ENCODE peak calls at places on chromosomes 13 and 19, in seven cellular contexts. One of them, this sample, is unnamed.

GRCh38 chr19:12555456-12555930 is 4.2 kb upstream of the ZNF564 start:
- DNase-seq in IMR-90: no peak
- DNase-seq in esophagus squamous epithelium: no peak
- DNase-seq in heart left ventricle: no peak
- DNase-seq in adrenal gland: no peak
- DNase-seq in tibial nerve: no peak
- DNase-seq in upper lobe of left lung: no peak
- DNase-seq in this sample: peak

GRCh38 chr19:33159149-33159548 is 27.2 kb downstream of the WDR88 start:
- DNase-seq in IMR-90: no peak
- DNase-seq in upper lobe of left lung: no peak
- DNase-seq in esophagus squamous epithelium: no peak
- DNase-seq in tibial nerve: no peak
- DNase-seq in heart left ventricle: no peak
- DNase-seq in adrenal gland: no peak
- DNase-seq in this sample: no peak

GRCh38 chr13:108609353-108609752 is 20.1 kb upstream of the MYO16 start:
- DNase-seq in IMR-90: peak
- DNase-seq in adrenal gland: no peak
- DNase-seq in esophagus squamous epithelium: no peak
- DNase-seq in tibial nerve: no peak
- DNase-seq in heart left ventricle: no peak
- DNase-seq in upper lobe of left lung: no peak
- DNase-seq in this sample: no peak

GRCh38 chr19:38386968-38387549 is 775 bp downstream of the GGN start:
- DNase-seq in heart left ventricle: peak
- DNase-seq in tibial nerve: no peak
- DNase-seq in IMR-90: no peak
- DNase-seq in adrenal gland: no peak
- DNase-seq in upper lobe of left lung: no peak
- DNase-seq in esophagus squamous epithelium: no peak
- DNase-seq in this sample: no peak

GRCh38 chr13:80235559-80236296 is 105.2 kb downstream of the SPRY2 start:
- DNase-seq in upper lobe of left lung: no peak
- DNase-seq in esophagus squamous epithelium: no peak
- DNase-seq in IMR-90: no peak
- DNase-seq in adrenal gland: no peak
- DNase-seq in heart left ventricle: no peak
- DNase-seq in tibial nerve: no peak
- DNase-seq in this sample: peak

GRCh38 chr19:13839938-13840750 is 36.8 kb upstream of the NANOS3 start:
- DNase-seq in esophagus squamous epithelium: no peak
- DNase-seq in upper lobe of left lung: peak
- DNase-seq in IMR-90: peak
- DNase-seq in heart left ventricle: peak
- DNase-seq in tibial nerve: no peak
- DNase-seq in adrenal gland: peak
- DNase-seq in this sample: peak

GRCh38 chr13:106163426-106163825 is 372.0 kb downstream of the EFNB2 start:
- DNase-seq in tibial nerve: no peak
- DNase-seq in upper lobe of left lung: no peak
- DNase-seq in esophagus squamous epithelium: no peak
- DNase-seq in IMR-90: no peak
- DNase-seq in adrenal gland: no peak
- DNase-seq in heart left ventricle: no peak
- DNase-seq in this sample: no peak

GRCh38 chr13:99765869-99766268 is 205.7 kb downstream of the ZIC5 start:
- DNase-seq in tibial nerve: no peak
- DNase-seq in esophagus squamous epithelium: no peak
- DNase-seq in heart left ventricle: no peak
- DNase-seq in upper lobe of left lung: no peak
- DNase-seq in IMR-90: no peak
- DNase-seq in adrenal gland: no peak
- DNase-seq in this sample: no peak

GRCh38 chr13:113787694-113788093 is 28.7 kb downstream of the TMEM255B start:
- DNase-seq in heart left ventricle: no peak
- DNase-seq in IMR-90: no peak
- DNase-seq in tibial nerve: no peak
- DNase-seq in adrenal gland: no peak
- DNase-seq in esophagus squamous epithelium: no peak
- DNase-seq in upper lobe of left lung: no peak
- DNase-seq in this sample: no peak

GRCh38 chr19:4774136-4774535 is 17.4 kb upstream of the FEM1A start:
- DNase-seq in adrenal gland: no peak
- DNase-seq in upper lobe of left lung: no peak
- DNase-seq in IMR-90: no peak
- DNase-seq in heart left ventricle: no peak
- DNase-seq in esophagus squamous epithelium: no peak
- DNase-seq in tibial nerve: no peak
- DNase-seq in this sample: no peak

GRCh38 chr13:83184819-83185218 is 697.5 kb downstream of the SLITRK1 start:
- DNase-seq in IMR-90: peak
- DNase-seq in adrenal gland: no peak
- DNase-seq in upper lobe of left lung: no peak
- DNase-seq in tibial nerve: no peak
- DNase-seq in heart left ventricle: no peak
- DNase-seq in esophagus squamous epithelium: no peak
- DNase-seq in this sample: no peak

GRCh38 chr19:36198116-36198515 is 16.3 kb downstream of the ZNF565 start:
- DNase-seq in esophagus squamous epithelium: no peak
- DNase-seq in tibial nerve: no peak
- DNase-seq in adrenal gland: no peak
- DNase-seq in heart left ventricle: no peak
- DNase-seq in IMR-90: no peak
- DNase-seq in upper lobe of left lung: no peak
- DNase-seq in this sample: no peak

GRCh38 chr19:6772866-6773322 is 386 bp downstream of the VAV1 start:
- DNase-seq in esophagus squamous epithelium: no peak
- DNase-seq in tibial nerve: no peak
- DNase-seq in upper lobe of left lung: no peak
- DNase-seq in adrenal gland: no peak
- DNase-seq in IMR-90: no peak
- DNase-seq in heart left ventricle: no peak
- DNase-seq in this sample: no peak

GRCh38 chr19:6776999-6777398 is 4.5 kb downstream of the VAV1 start:
- DNase-seq in heart left ventricle: no peak
- DNase-seq in upper lobe of left lung: no peak
- DNase-seq in tibial nerve: no peak
- DNase-seq in IMR-90: no peak
- DNase-seq in esophagus squamous epithelium: no peak
- DNase-seq in adrenal gland: no peak
- DNase-seq in this sample: no peak

GRCh38 chr19:6774821-6775707 is 2.6 kb downstream of the VAV1 start:
- DNase-seq in heart left ventricle: no peak
- DNase-seq in adrenal gland: peak
- DNase-seq in upper lobe of left lung: no peak
- DNase-seq in IMR-90: no peak
- DNase-seq in esophagus squamous epithelium: no peak
- DNase-seq in tibial nerve: no peak
- DNase-seq in this sample: no peak

GRCh38 chr19:6772028-6772865 is at the start of gene VAV1:
- DNase-seq in adrenal gland: peak
- DNase-seq in tibial nerve: no peak
- DNase-seq in IMR-90: no peak
- DNase-seq in esophagus squamous epithelium: peak
- DNase-seq in upper lobe of left lung: peak
- DNase-seq in heart left ventricle: peak
- DNase-seq in this sample: peak

DNA sequence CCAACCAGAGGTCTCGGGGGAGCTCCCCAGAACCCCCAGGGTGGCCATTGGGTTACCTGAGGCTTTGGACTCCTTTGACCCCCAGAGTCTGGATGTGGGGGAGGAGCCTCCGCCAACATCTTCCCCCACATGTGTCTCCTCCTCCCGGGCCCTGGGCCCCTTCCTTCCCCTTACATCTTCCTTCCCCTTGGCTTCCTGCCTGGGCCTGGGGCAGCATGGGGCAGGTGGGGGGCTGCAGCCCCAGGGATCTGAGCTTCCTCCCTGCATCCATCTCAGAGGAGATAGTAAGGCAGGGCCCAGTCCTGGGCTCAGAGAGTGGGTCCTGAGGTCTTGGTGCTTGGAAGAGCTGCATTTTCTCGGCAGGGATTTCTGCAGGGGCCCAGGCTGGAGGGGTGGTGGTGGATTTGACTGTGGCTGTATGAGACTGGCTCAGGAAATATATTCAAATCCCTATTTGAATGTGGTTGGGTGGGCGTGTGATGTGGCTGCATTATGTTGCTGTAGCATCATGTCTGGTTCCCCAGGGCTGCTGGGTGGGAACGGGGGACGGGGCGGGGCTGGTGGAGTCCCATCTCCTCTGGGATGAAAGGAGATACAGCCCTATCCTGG is 919 bp downstream of the VAV1 start:
- DNase-seq in heart left ventricle: peak
- DNase-seq in esophagus squamous epithelium: no peak
- DNase-seq in upper lobe of left lung: peak
- DNase-seq in IMR-90: no peak
- DNase-seq in tibial nerve: no peak
- DNase-seq in adrenal gland: peak
- DNase-seq in this sample: no peak
- TF ChIP-seq POLR2A in heart left ventricle: no peak
- TF ChIP-seq POLR2A in esophagus squamous epithelium: no peak
- TF ChIP-seq POLR2A in upper lobe of left lung: no peak
- TF ChIP-seq POLR2A in IMR-90: no peak
- TF ChIP-seq POLR2A in tibial nerve: no peak
- TF ChIP-seq POLR2A in adrenal gland: no peak
- TF ChIP-seq POLR2A in this sample: no peak

GRCh38 chr19:35042056-35042730 is 672 bp downstream of the HPN start:
- DNase-seq in IMR-90: no peak
- DNase-seq in tibial nerve: no peak
- DNase-seq in adrenal gland: no peak
- DNase-seq in heart left ventricle: no peak
- DNase-seq in upper lobe of left lung: peak
- DNase-seq in esophagus squamous epithelium: no peak
- DNase-seq in this sample: no peak

GRCh38 chr19:35040474-35040825 is 1.1 kb upstream of the HPN start:
- DNase-seq in upper lobe of left lung: no peak
- DNase-seq in heart left ventricle: no peak
- DNase-seq in tibial nerve: no peak
- DNase-seq in adrenal gland: no peak
- DNase-seq in esophagus squamous epithelium: no peak
- DNase-seq in IMR-90: no peak
- DNase-seq in this sample: no peak

GRCh38 chr19:35039881-35040456 is 1.6 kb upstream of the HPN start:
- DNase-seq in adrenal gland: no peak
- DNase-seq in heart left ventricle: no peak
- DNase-seq in esophagus squamous epithelium: no peak
- DNase-seq in upper lobe of left lung: peak
- DNase-seq in tibial nerve: no peak
- DNase-seq in IMR-90: no peak
- DNase-seq in this sample: no peak

GRCh38 chr19:35041548-35042055 is at the start of gene HPN:
- DNase-seq in tibial nerve: no peak
- DNase-seq in IMR-90: no peak
- DNase-seq in heart left ventricle: no peak
- DNase-seq in esophagus squamous epithelium: no peak
- DNase-seq in adrenal gland: no peak
- DNase-seq in upper lobe of left lung: peak
- DNase-seq in this sample: peak

DNA sequence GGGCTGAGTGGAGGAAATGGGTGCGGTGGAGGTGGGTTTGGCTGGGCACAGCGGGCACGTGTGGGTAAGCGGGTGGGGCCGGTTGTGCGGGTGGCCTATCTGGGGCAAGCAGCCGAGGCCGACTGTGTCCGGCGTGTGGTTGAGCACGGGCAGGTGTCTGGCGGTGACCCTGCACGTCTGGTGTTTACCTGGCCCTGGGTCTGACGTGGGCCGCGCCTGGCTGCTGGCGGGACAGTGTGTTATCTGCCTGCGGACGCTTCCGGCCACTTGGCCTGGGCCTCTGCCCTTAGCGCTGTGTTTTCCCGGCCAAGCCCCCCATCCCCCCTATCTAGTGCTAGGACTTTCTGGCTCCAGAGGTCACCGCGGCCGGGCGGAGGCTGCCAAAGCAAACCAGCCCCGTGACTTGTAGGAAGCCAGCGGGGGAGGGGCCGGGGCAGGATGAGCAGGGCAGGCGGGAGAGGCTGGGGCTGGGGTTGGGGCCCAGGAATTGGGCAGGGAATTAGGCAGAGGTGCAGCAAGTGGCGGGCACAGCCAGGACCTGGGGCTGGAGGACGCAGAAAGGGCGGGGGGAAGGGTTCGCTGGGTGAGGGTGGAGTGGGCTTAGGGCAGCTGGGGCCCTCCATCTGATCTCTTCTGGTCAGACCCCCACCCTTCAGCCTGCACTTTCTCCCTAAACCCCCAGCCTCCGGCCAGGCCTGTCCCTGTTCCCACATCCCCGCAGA is 534 bp upstream of the HPN start:
- DNase-seq in heart left ventricle: peak
- DNase-seq in adrenal gland: peak
- DNase-seq in esophagus squamous epithelium: peak
- DNase-seq in upper lobe of left lung: peak
- DNase-seq in IMR-90: no peak
- DNase-seq in tibial nerve: peak
- DNase-seq in this sample: peak
- H3K27ac ChIP-seq in heart left ventricle: peak
- H3K27ac ChIP-seq in adrenal gland: peak
- H3K27ac ChIP-seq in esophagus squamous epithelium: peak
- H3K27ac ChIP-seq in upper lobe of left lung: peak
- H3K27ac ChIP-seq in IMR-90: no peak
- H3K27ac ChIP-seq in tibial nerve: peak
- H3K27ac ChIP-seq in this sample: peak

GRCh38 chr19:18137242-18137641 is 15.7 kb upstream of the PIK3R2 start:
- DNase-seq in tibial nerve: no peak
- DNase-seq in IMR-90: no peak
- DNase-seq in adrenal gland: no peak
- DNase-seq in esophagus squamous epithelium: no peak
- DNase-seq in heart left ventricle: no peak
- DNase-seq in upper lobe of left lung: no peak
- DNase-seq in this sample: no peak
- TF ChIP-seq POLR2A in tibial nerve: no peak
- TF ChIP-seq POLR2A in IMR-90: no peak
- TF ChIP-seq POLR2A in adrenal gland: no peak
- TF ChIP-seq POLR2A in esophagus squamous epithelium: no peak
- TF ChIP-seq POLR2A in heart left ventricle: no peak
- TF ChIP-seq POLR2A in upper lobe of left lung: no peak
- TF ChIP-seq POLR2A in this sample: no peak

DNA sequence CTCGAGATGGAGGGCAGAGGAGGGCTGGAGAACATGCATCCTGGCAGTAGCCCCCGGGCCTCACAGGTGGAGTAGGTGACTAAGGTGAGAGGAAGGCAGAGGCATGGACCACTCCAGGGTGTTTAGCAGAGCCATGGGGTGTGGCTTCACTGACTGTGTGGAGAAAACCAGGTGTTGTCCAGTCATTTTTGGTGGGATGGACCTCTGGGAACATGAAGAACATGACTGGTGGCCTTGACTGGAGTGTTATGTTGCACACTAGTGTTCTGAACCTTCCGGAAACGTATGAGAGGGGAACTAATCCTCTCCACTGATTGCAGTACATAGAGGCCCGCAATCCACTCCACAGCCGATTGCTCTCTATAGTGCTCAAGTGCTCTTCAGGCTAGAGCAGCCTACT is 16.9 kb downstream of the MED26 start:
- DNase-seq in esophagus squamous epithelium: no peak
- DNase-seq in heart left ventricle: no peak
- DNase-seq in IMR-90: no peak
- DNase-seq in adrenal gland: no peak
- DNase-seq in tibial nerve: no peak
- DNase-seq in upper lobe of left lung: peak
- DNase-seq in this sample: no peak
- H3K27ac ChIP-seq in esophagus squamous epithelium: no peak
- H3K27ac ChIP-seq in heart left ventricle: peak
- H3K27ac ChIP-seq in IMR-90: no peak
- H3K27ac ChIP-seq in adrenal gland: peak
- H3K27ac ChIP-seq in tibial nerve: no peak
- H3K27ac ChIP-seq in upper lobe of left lung: no peak
- H3K27ac ChIP-seq in this sample: no peak

This sample was measured in thyroid gland.